ENCODE peak calls at places on chromosomes 2 and 18, in eight cellular contexts. P is neuronal stem cell, N is psoas muscle, C is GM23338, G is adrenal gland, X is GM23248, F is small intestine, O is hepatocyte. S is an unnamed sample. For H3K4me1, the result is how much of the 10 kb centered on the place peaks cover.

GRCh38 chr2:875687-876615 is 74.7 kb upstream of the SNTG2 start:
- DNase-seq in P (no peak), N (no peak), C (no peak), G (no peak), X (no peak), F (no peak), O (no peak), S (no peak)

GRCh38 chr2:160646684-160647444 is 153.3 kb upstream of the RBMS1 start:
- DNase-seq in P (peak), N (no peak), C (peak), G (no peak), X (no peak), F (peak), O (no peak), S (no peak)

GRCh38 chr2:10977003-10977402 is 65.3 kb downstream of the KCNF1 start:
- DNase-seq in P (no peak), N (no peak), C (peak), G (no peak), X (no peak), F (no peak), O (no peak), S (no peak)

GRCh38 chr2:205188516-205189138 is 493.7 kb upstream of the NRP2 start:
- DNase-seq in P (peak), N (peak), C (peak), G (peak), X (peak), F (no peak), O (peak), S (no peak)

GRCh38 chr2:184004945-184005672 is 593.2 kb upstream of the ZNF804A start:
- DNase-seq in P (no peak), N (no peak), C (no peak), G (no peak), X (no peak), F (no peak), O (no peak), S (no peak)

GRCh38 chr18:27599202-27599829 is 414.2 kb upstream of the CHST9 start:
- DNase-seq in P (peak), N (peak), C (peak), G (peak), X (peak), F (peak), O (peak), S (no peak)

GRCh38 chr2:23199115-23199918 is 185.7 kb upstream of the KLHL29 start:
- DNase-seq in P (no peak), N (no peak), C (peak), G (no peak), X (peak), F (peak), O (no peak), S (no peak)

GRCh38 chr18:73503326-73503725 is 635.5 kb upstream of the NETO1 start:
- DNase-seq in P (no peak), N (no peak), C (no peak), G (no peak), X (no peak), F (no peak), O (no peak), S (no peak)

GRCh38 chr2:105883911-105884694 is 139.4 kb downstream of the NCK2 start:
- DNase-seq in P (no peak), N (no peak), C (no peak), G (no peak), X (no peak), F (no peak), O (no peak), S (no peak)

GRCh38 chr2:105886029-105886454 is 141.3 kb downstream of the NCK2 start:
- DNase-seq in P (no peak), N (no peak), C (no peak), G (peak), X (peak), F (no peak), O (no peak), S (no peak)

GRCh38 chr2:105887246-105887645 is 142.5 kb downstream of the NCK2 start:
- DNase-seq in P (no peak), N (no peak), C (no peak), G (no peak), X (no peak), F (peak), O (no peak), S (no peak)

GRCh38 chr2:105886680-105887079 is 142.0 kb downstream of the NCK2 start:
- DNase-seq in P (no peak), N (no peak), C (no peak), G (no peak), X (no peak), F (peak), O (no peak), S (no peak)

GRCh38 chr2:105885456-105885855 is 140.7 kb downstream of the NCK2 start:
- DNase-seq in P (no peak), N (no peak), C (no peak), G (no peak), X (no peak), F (no peak), O (no peak), S (no peak)
- H3K4me3 ChIP-seq in P (no peak), N (no peak), C (no peak), G (no peak), X (no peak), F (no peak), O (no peak), S (no peak)

GRCh38 chr2:39091063-39091462 is 29.8 kb downstream of the SOS1 start:
- DNase-seq in P (no peak), N (no peak), C (no peak), G (no peak), X (no peak), F (no peak), O (no peak), S (no peak)

GRCh38 chr2:39091535-39091934 is 29.3 kb downstream of the SOS1 start:
- DNase-seq in P (no peak), N (no peak), C (peak), G (no peak), X (no peak), F (no peak), O (no peak), S (no peak)

GRCh38 chr2:39095624-39096023 is 25.2 kb downstream of the SOS1 start:
- DNase-seq in P (no peak), N (no peak), C (no peak), G (no peak), X (no peak), F (no peak), O (no peak), S (no peak)

GRCh38 chr2:39093208-39093898 is 27.5 kb downstream of the SOS1 start:
- DNase-seq in P (no peak), N (no peak), C (no peak), G (no peak), X (no peak), F (peak), O (no peak), S (no peak)

GRCh38 chr2:39094717-39095363 is 26.0 kb downstream of the SOS1 start:
- DNase-seq in P (no peak), N (no peak), C (no peak), G (no peak), X (peak), F (no peak), O (no peak), S (no peak)
- H3K27ac ChIP-seq in P (no peak), N (no peak), C (no peak), G (no peak), X (peak), F (no peak), O (peak), S (no peak)

GRCh38 chr2:9220201-9220600 is 13.6 kb downstream of the ASAP2 start:
- DNase-seq in P (no peak), N (no peak), C (no peak), G (no peak), X (peak), F (no peak), O (no peak), S (no peak)

GRCh38 chr2:9215680-9216079 is 9.1 kb downstream of the ASAP2 start:
- DNase-seq in P (no peak), N (no peak), C (no peak), G (no peak), X (no peak), F (no peak), O (no peak), S (no peak)

GRCh38 chr2:9221223-9221622 is 14.6 kb downstream of the ASAP2 start:
- DNase-seq in P (no peak), N (no peak), C (no peak), G (no peak), X (peak), F (no peak), O (no peak), S (no peak)

GRCh38 chr2:9219027-9219445 is 12.4 kb downstream of the ASAP2 start:
- DNase-seq in P (no peak), N (no peak), C (no peak), G (no peak), X (no peak), F (no peak), O (no peak), S (no peak)

GRCh38 chr2:9217838-9218770 is 11.5 kb downstream of the ASAP2 start:
- DNase-seq in P (no peak), N (no peak), C (peak), G (no peak), X (peak), F (no peak), O (no peak), S (no peak)
- H3K4me1 ChIP-seq in P (under half), N (under half), C (under half), G (under half), X (half or more), F (under half), O (under half), S (under half)

DNA sequence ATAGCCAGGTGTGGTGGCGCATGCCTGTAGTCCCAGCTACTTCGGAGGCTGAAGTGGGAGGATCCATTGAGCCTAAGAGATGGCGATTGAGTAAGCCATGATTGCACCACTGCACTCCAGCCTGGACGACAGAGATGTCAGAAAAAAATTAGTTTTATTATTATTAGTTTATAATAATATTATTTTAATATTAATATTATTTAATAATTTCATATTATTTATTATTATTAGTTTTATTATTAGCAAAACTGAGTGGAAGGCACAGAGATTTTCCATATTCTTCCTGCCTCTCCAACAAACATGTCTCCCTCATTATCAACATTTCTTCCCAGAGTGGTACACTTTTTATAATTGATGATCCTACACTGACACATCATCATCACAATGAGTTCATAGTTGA is 278.2 kb downstream of the SOX11 start:
- DNase-seq in P (no peak), N (no peak), C (no peak), G (no peak), X (no peak), F (no peak), O (no peak), S (no peak)
- H3K4me3 ChIP-seq in P (no peak), N (no peak), C (no peak), G (no peak), X (no peak), F (no peak), O (no peak), S (no peak)

DNA sequence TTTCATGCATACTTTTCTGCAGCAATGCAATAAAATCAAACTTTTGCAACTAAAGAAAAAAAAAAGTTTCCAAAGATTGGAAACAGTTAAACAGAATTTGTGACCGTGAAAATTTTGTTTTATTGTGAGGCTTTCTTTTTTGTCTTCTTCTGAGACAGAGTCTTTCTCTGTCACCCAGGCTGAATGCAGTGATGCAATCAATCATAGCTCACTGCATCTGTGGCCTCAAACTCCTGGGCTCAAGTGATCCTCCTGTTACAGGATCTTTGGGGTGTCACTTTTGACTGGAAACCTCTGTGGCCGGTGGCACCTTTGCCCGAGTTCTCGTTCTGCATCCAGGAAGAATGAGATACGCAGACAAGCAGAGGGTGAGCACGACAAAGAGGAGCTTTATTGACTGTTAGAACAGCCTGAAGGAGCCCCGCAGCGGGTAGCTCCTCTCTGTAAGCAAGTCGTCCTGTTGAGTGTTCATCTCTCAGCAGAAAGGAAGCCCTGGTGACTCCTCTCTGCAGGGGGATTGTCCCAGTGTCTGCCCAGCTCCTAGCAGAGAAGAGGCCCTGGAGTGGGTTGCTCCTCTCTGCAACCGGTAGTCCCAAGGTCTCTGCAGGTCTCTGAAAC is 16.9 kb upstream of the ILKAP start:
- DNase-seq in P (no peak), N (no peak), C (no peak), G (no peak), X (no peak), F (no peak), O (no peak), S (no peak)
- H3K27ac ChIP-seq in P (no peak), N (peak), C (no peak), G (no peak), X (no peak), F (no peak), O (no peak), S (no peak)

GRCh38 chr2:143251680-143252079 is 122.5 kb downstream of the ARHGAP15 start:
- DNase-seq in P (no peak), N (no peak), C (no peak), G (no peak), X (no peak), F (no peak), O (no peak), S (no peak)

GRCh38 chr2:143248631-143249030 is 119.4 kb downstream of the ARHGAP15 start:
- DNase-seq in P (no peak), N (no peak), C (no peak), G (no peak), X (no peak), F (no peak), O (no peak), S (no peak)

GRCh38 chr2:143241403-143242088 is 112.3 kb downstream of the ARHGAP15 start:
- DNase-seq in P (no peak), N (no peak), C (peak), G (no peak), X (no peak), F (no peak), O (no peak), S (no peak)

GRCh38 chr2:143246815-143247744 is 117.9 kb downstream of the ARHGAP15 start:
- DNase-seq in P (no peak), N (no peak), C (no peak), G (no peak), X (no peak), F (no peak), O (no peak), S (peak)

GRCh38 chr2:143246246-143246645 is 117.0 kb downstream of the ARHGAP15 start:
- DNase-seq in P (no peak), N (no peak), C (no peak), G (no peak), X (no peak), F (no peak), O (no peak), S (no peak)
- H3K4me1 ChIP-seq in P (under half), N (under half), C (under half), G (under half), X (under half), F (under half), O (under half), S (under half)

GRCh38 chr18:10030816-10031541 is 117.2 kb downstream of the VAPA start:
- DNase-seq in P (no peak), N (no peak), C (no peak), G (no peak), X (no peak), F (no peak), O (no peak), S (no peak)

GRCh38 chr18:10029711-10030110 is 115.9 kb downstream of the VAPA start:
- DNase-seq in P (no peak), N (no peak), C (no peak), G (no peak), X (no peak), F (no peak), O (no peak), S (no peak)

GRCh38 chr18:10032331-10032979 is 118.6 kb downstream of the VAPA start:
- DNase-seq in P (peak), N (no peak), C (peak), G (no peak), X (no peak), F (no peak), O (no peak), S (peak)

GRCh38 chr18:10035306-10035991 is 121.6 kb downstream of the VAPA start:
- DNase-seq in P (no peak), N (no peak), C (no peak), G (no peak), X (peak), F (no peak), O (peak), S (no peak)

GRCh38 chr18:10033038-10033437 is 119.2 kb downstream of the VAPA start:
- DNase-seq in P (no peak), N (no peak), C (no peak), G (no peak), X (no peak), F (no peak), O (no peak), S (no peak)
- H3K4me3 ChIP-seq in P (no peak), N (peak), C (peak), G (peak), X (no peak), F (no peak), O (no peak), S (no peak)